ENCODE peak calls at places on chromosomes 5 and 9, in seven cellular contexts. L is esophagus squamous epithelium; E is CD8-positive, alpha-beta T cell; V is PC-3; Z is CD8-positive, alpha-beta memory T cell; P is psoas muscle; F is Peyer's patch. J is an unnamed sample.

GRCh38 chr5:141680751-141681201 is 1.3 kb downstream of the ARAP3 start:
- DNase-seq in E (no peak), V (peak; percentile 52), F (no peak), Z (no peak), P (peak; percentile 32), L (no peak), J (peak; percentile 40)

GRCh38 chr5:72936893-72937292 is 18.9 kb upstream of the FCHO2 start:
- DNase-seq in E (no peak), P (no peak), F (no peak), L (no peak), Z (no peak), V (no peak), J (no peak)

GRCh38 chr9:79360387-79361347 is 211.1 kb upstream of the TLE4 start:
- DNase-seq in E (no peak), Z (no peak), V (peak; percentile 27), L (no peak), F (no peak), P (no peak), J (no peak)

GRCh38 chr9:110578896-110579752 is at the start of gene SVEP1:
- DNase-seq in V (no peak), Z (no peak), E (no peak), L (no peak), F (no peak), P (peak; percentile 67), J (no peak)

GRCh38 chr5:56148453-56148971 is 84.6 kb downstream of the ANKRD55 start:
- DNase-seq in P (no peak), E (no peak), Z (no peak), F (peak; percentile 55), V (no peak), L (no peak), J (no peak)

GRCh38 chr5:55634204-55634785 is 77.8 kb downstream of the SLC38A9 start:
- DNase-seq in F (no peak), P (no peak), E (no peak), L (no peak), V (no peak), Z (no peak), J (no peak)

GRCh38 chr9:126612813-126613641 is 701 bp upstream of the LMX1B start:
- DNase-seq in L (no peak), Z (no peak), P (no peak), F (no peak), V (no peak), E (no peak), J (no peak)

GRCh38 chr5:152676177-152676576 is 271.1 kb upstream of the NMUR2 start:
- DNase-seq in L (no peak), V (no peak), Z (no peak), P (no peak), F (no peak), E (no peak), J (no peak)

GRCh38 chr5:147520450-147520849 is 10.6 kb upstream of the DPYSL3 start:
- DNase-seq in L (no peak), F (no peak), V (peak; percentile 19), P (no peak), Z (no peak), E (no peak), J (no peak)

GRCh38 chr5:78095119-78095518 is 199.4 kb downstream of the AP3B1 start:
- DNase-seq in V (no peak), Z (no peak), P (no peak), L (no peak), E (no peak), F (no peak), J (no peak)

GRCh38 chr5:32013658-32014057 is 160.5 kb downstream of the GOLPH3 start:
- DNase-seq in F (no peak), P (no peak), E (no peak), L (no peak), V (no peak), Z (no peak), J (no peak)

GRCh38 chr9:117290809-117291208 is 124.0 kb downstream of the ASTN2 start:
- DNase-seq in F (no peak), L (no peak), V (no peak), P (no peak), E (no peak), Z (no peak), J (no peak)

GRCh38 chr5:78758169-78758839 is 109.7 kb upstream of the LHFPL2 start:
- DNase-seq in E (no peak), F (no peak), V (no peak), P (no peak), L (no peak), Z (no peak), J (no peak)

GRCh38 chr9:134566196-134566822 is 75.3 kb upstream of the COL5A1 start:
- DNase-seq in F (no peak), V (no peak), E (no peak), L (no peak), Z (no peak), P (no peak), J (no peak)

GRCh38 chr5:163478126-163478981 is 17.9 kb downstream of the HMMR start:
- DNase-seq in P (no peak), E (no peak), Z (no peak), V (peak; percentile 58), L (no peak), F (no peak), J (no peak)

GRCh38 chr5:132594170-132594569 is 37.4 kb downstream of the RAD50 start:
- DNase-seq in P (no peak), F (no peak), L (no peak), Z (no peak), E (no peak), V (no peak), J (no peak)

GRCh38 chr5:175617447-175617846 is 40.4 kb upstream of the HRH2 start:
- DNase-seq in F (no peak), E (no peak), L (no peak), V (no peak), P (no peak), Z (no peak), J (no peak)

GRCh38 chr5:151357097-151357496 is 9.7 kb upstream of the SLC36A2 start:
- DNase-seq in L (no peak), E (no peak), V (peak; percentile 50), Z (no peak), F (no peak), P (no peak), J (no peak)

GRCh38 chr5:151155777-151156731 is 1.5 kb downstream of the ANXA6 start:
- DNase-seq in L (no peak), V (no peak), P (no peak), F (peak; percentile 47), E (no peak), Z (no peak), J (no peak)

GRCh38 chr5:137376127-137376526 is 123.0 kb downstream of the SPOCK1 start:
- DNase-seq in E (no peak), P (no peak), Z (no peak), V (no peak), L (no peak), F (no peak), J (no peak)

DNA sequence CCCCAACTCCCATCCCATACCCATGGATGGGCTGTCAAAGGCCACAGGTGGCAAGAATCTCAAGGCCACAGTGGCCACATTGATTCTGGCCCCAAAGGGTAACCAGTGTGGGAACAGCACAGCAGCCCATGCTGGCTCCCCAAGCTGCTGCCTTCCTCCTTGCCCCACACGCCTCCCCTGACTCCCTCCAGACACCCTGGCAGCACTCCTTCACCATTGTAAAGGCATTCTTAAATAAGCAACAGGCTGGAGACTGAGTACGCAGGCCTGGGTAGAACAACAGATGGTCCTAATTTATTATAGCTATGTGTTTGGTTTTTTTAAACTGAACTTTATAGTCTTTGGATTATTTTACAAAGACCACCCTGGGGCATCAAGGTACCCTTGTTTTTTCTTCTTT is 158.8 kb downstream of the TSSK1B start:
- DNase-seq in V (no peak), E (no peak), P (no peak), Z (no peak), L (no peak), F (no peak), J (no peak)
- H3K4me1 ChIP-seq in V (no peaks in the 10 kb centered on the region), E (peaks cover 7% of the 10 kb centered on the region), P (peaks cover under 1% of the 10 kb centered on the region), Z (no peaks in the 10 kb centered on the region), L (peaks cover 23% of the 10 kb centered on the region), F (no peaks in the 10 kb centered on the region), J (no peaks in the 10 kb centered on the region)

DNA sequence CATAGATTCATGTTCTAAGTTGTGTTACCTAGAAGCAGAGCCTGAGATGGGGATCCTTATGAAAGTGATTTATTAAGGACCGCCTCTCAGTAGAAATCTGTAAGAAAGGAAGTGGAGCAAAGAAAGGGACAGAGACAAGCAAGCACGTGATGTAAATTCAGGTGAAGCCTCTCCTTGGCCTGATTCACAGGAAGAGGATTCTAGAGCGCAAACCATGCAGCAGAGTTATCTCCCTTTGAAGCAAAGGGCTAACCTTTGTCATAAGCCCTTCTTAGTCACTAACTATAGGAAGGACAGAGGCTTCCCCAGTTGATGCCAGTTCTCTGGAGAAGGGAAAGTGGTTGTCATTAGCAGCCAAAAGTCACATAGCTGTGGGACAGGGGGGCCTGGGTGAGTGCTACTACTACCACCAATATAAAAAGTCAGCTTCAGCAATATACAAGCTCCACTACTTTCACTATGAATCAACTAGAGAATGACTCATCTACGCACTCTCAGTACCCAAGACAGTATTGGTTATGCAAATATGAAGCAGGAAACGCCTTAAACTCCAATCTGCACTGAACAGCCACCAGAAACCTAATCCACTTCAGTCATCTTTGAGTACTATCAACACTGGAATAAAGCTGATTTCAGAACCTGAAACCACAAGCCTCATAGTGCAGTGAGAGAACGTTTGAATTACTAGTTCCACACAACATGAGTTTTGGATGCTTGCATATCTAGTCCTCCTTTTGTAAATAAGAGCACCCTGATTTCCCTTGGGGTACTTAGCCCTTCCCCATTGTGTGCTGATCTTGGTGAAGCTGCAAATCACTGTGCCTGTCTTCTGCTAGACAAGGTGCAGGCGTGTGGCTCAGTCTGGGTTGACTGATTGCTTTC is 162.7 kb downstream of the ZNF608 start:
- DNase-seq in P (no peak), L (no peak), E (no peak), V (peak; percentile 80), Z (no peak), F (peak; percentile 41), J (peak; percentile 22)
- H3K4me1 ChIP-seq in P (no peaks in the 10 kb centered on the region), L (peaks cover 12% of the 10 kb centered on the region), E (no peaks in the 10 kb centered on the region), V (peaks cover 13% of the 10 kb centered on the region), Z (no peaks in the 10 kb centered on the region), F (no peaks in the 10 kb centered on the region), J (no peaks in the 10 kb centered on the region)

DNA sequence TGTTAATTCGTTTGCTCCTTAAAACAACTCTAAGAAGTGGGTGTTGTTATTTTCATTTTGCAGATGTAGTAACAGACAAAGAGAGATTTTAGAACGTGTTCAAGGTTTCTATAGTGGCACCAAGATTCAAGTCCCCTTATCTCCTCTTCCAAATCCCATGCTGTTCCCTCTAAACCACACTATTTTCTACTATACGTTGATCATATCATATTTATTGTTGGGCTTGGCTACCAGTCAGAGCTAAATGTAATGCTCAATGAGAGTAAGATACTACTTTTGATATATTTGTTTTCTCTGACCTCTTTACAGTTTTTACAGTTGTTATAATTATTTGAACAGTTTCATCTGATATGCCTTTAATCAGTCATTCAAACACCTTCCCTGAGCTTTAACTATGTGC is 212.9 kb downstream of the EFNA5 start:
- DNase-seq in L (no peak), V (no peak), F (no peak), E (no peak), Z (no peak), P (no peak), J (no peak)
- H3K4me1 ChIP-seq in L (peaks cover 54% of the 10 kb centered on the region), V (peaks cover 15% of the 10 kb centered on the region), F (no peaks in the 10 kb centered on the region), E (no peaks in the 10 kb centered on the region), Z (no peaks in the 10 kb centered on the region), P (no peaks in the 10 kb centered on the region), J (no peaks in the 10 kb centered on the region)

DNA sequence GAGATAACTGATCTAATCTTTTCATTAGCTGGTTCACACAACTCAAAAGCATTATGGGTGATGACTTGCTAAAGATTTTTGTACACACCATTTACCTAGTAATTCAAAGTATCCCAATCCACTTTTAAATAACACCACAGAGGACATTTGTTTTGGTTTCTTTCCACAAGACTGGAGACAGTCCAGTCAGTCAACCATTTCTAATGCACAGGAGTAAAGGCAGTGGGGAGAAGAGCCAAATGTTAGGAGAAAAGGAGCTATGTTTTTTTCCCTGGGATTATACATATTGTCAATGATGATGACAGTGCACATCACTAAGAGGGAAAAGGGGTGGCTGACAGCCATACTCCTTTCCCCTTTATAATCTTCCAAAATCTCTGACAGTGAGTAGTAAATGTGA is 240.9 kb downstream of the GABRB2 start:
- DNase-seq in F (no peak), E (no peak), V (no peak), P (no peak), Z (no peak), L (no peak), J (no peak)
- H3K4me1 ChIP-seq in F (no peaks in the 10 kb centered on the region), E (no peaks in the 10 kb centered on the region), V (no peaks in the 10 kb centered on the region), P (no peaks in the 10 kb centered on the region), Z (no peaks in the 10 kb centered on the region), L (no peaks in the 10 kb centered on the region), J (no peaks in the 10 kb centered on the region)

J was measured in colonic mucosa.